ENCODE peak calls at places on chromosome 17, in nine cellular contexts. One of them, this sample, is unnamed.

GRCh38 chr17:77893144-77894044 is 65.1 kb upstream of the TNRC6C start:
- DNase-seq in testis: no peak
- DNase-seq in HCT116: no peak
- DNase-seq in brain microvascular endothelial cell: no peak
- DNase-seq in adrenal gland: no peak
- DNase-seq in ascending aorta: no peak
- DNase-seq in naive thymus-derived CD4-positive, alpha-beta T cell: no peak
- DNase-seq in BE2C: no peak
- DNase-seq in K562: no peak
- DNase-seq in this sample: no peak

GRCh38 chr17:9355841-9356240 is 219.8 kb downstream of the STX8 start:
- DNase-seq in testis: no peak
- DNase-seq in HCT116: no peak
- DNase-seq in brain microvascular endothelial cell: no peak
- DNase-seq in adrenal gland: no peak
- DNase-seq in ascending aorta: no peak
- DNase-seq in naive thymus-derived CD4-positive, alpha-beta T cell: no peak
- DNase-seq in BE2C: no peak
- DNase-seq in K562: no peak
- DNase-seq in this sample: no peak

GRCh38 chr17:17561408-17562144 is 29.9 kb downstream of the PEMT start:
- DNase-seq in testis: no peak
- DNase-seq in HCT116: no peak
- DNase-seq in brain microvascular endothelial cell: no peak
- DNase-seq in adrenal gland: peak; percentile 44
- DNase-seq in ascending aorta: peak; percentile 23
- DNase-seq in naive thymus-derived CD4-positive, alpha-beta T cell: no peak
- DNase-seq in BE2C: no peak
- DNase-seq in K562: no peak
- DNase-seq in this sample: no peak

GRCh38 chr17:31418773-31419350 is 27.4 kb downstream of the RAB11FIP4 start:
- DNase-seq in testis: peak; percentile 19
- DNase-seq in HCT116: no peak
- DNase-seq in brain microvascular endothelial cell: no peak
- DNase-seq in adrenal gland: no peak
- DNase-seq in ascending aorta: no peak
- DNase-seq in naive thymus-derived CD4-positive, alpha-beta T cell: no peak
- DNase-seq in BE2C: no peak
- DNase-seq in K562: no peak
- DNase-seq in this sample: no peak

GRCh38 chr17:77542551-77543490 is 402.1 kb downstream of the SEC14L1 start:
- DNase-seq in testis: peak; percentile 91
- DNase-seq in HCT116: peak; percentile 79
- DNase-seq in brain microvascular endothelial cell: peak; percentile 78
- DNase-seq in adrenal gland: peak; percentile 84
- DNase-seq in ascending aorta: peak; percentile 22
- DNase-seq in naive thymus-derived CD4-positive, alpha-beta T cell: peak; percentile 32
- DNase-seq in BE2C: peak; percentile 82
- DNase-seq in K562: peak; percentile 58
- DNase-seq in this sample: peak; percentile 85

GRCh38 chr17:53391197-53391596 is 431.5 kb upstream of the KIF2B start:
- DNase-seq in testis: no peak
- DNase-seq in HCT116: no peak
- DNase-seq in brain microvascular endothelial cell: no peak
- DNase-seq in adrenal gland: no peak
- DNase-seq in ascending aorta: no peak
- DNase-seq in naive thymus-derived CD4-positive, alpha-beta T cell: no peak
- DNase-seq in BE2C: no peak
- DNase-seq in K562: no peak
- DNase-seq in this sample: no peak

GRCh38 chr17:49583226-49583625 is 7.6 kb downstream of the NXPH3 start:
- DNase-seq in testis: no peak
- DNase-seq in HCT116: no peak
- DNase-seq in brain microvascular endothelial cell: no peak
- DNase-seq in adrenal gland: no peak
- DNase-seq in ascending aorta: no peak
- DNase-seq in naive thymus-derived CD4-positive, alpha-beta T cell: no peak
- DNase-seq in BE2C: no peak
- DNase-seq in K562: no peak
- DNase-seq in this sample: peak; percentile 21

GRCh38 chr17:57370051-57370581 is 113.8 kb downstream of the MSI2 start:
- DNase-seq in testis: no peak
- DNase-seq in HCT116: no peak
- DNase-seq in brain microvascular endothelial cell: peak; percentile 54
- DNase-seq in adrenal gland: peak; percentile 62
- DNase-seq in ascending aorta: no peak
- DNase-seq in naive thymus-derived CD4-positive, alpha-beta T cell: no peak
- DNase-seq in BE2C: no peak
- DNase-seq in K562: no peak
- DNase-seq in this sample: peak; percentile 20

GRCh38 chr17:71032746-71033273 is 863.5 kb downstream of the KCNJ2 start:
- DNase-seq in testis: no peak
- DNase-seq in HCT116: no peak
- DNase-seq in brain microvascular endothelial cell: no peak
- DNase-seq in adrenal gland: no peak
- DNase-seq in ascending aorta: no peak
- DNase-seq in naive thymus-derived CD4-positive, alpha-beta T cell: no peak
- DNase-seq in BE2C: peak; percentile 55
- DNase-seq in K562: no peak
- DNase-seq in this sample: peak; percentile 48

GRCh38 chr17:9109933-9110332 is 88.6 kb downstream of the NTN1 start:
- DNase-seq in testis: no peak
- DNase-seq in HCT116: no peak
- DNase-seq in brain microvascular endothelial cell: no peak
- DNase-seq in adrenal gland: no peak
- DNase-seq in ascending aorta: no peak
- DNase-seq in naive thymus-derived CD4-positive, alpha-beta T cell: no peak
- DNase-seq in BE2C: no peak
- DNase-seq in K562: no peak
- DNase-seq in this sample: peak; percentile 56

GRCh38 chr17:3968017-3968416 is 3.8 kb upstream of the ATP2A3 start:
- DNase-seq in testis: no peak
- DNase-seq in HCT116: no peak
- DNase-seq in brain microvascular endothelial cell: no peak
- DNase-seq in adrenal gland: no peak
- DNase-seq in ascending aorta: no peak
- DNase-seq in naive thymus-derived CD4-positive, alpha-beta T cell: no peak
- DNase-seq in BE2C: no peak
- DNase-seq in K562: no peak
- DNase-seq in this sample: no peak

GRCh38 chr17:20009052-20009301 is 182 bp upstream of the SPECC1 start:
- DNase-seq in testis: no peak
- DNase-seq in HCT116: no peak
- DNase-seq in brain microvascular endothelial cell: no peak
- DNase-seq in adrenal gland: no peak
- DNase-seq in ascending aorta: no peak
- DNase-seq in naive thymus-derived CD4-positive, alpha-beta T cell: no peak
- DNase-seq in BE2C: no peak
- DNase-seq in K562: no peak
- DNase-seq in this sample: no peak
- H3K4me3 ChIP-seq in testis: peak overlapping the region; percentile 81
- H3K4me3 ChIP-seq in HCT116: peak overlapping the region; percentile 59
- H3K4me3 ChIP-seq in brain microvascular endothelial cell: peak overlapping the region; percentile 66
- H3K4me3 ChIP-seq in adrenal gland: peak overlapping the region; percentile 61
- H3K4me3 ChIP-seq in ascending aorta: peak overlapping the region; percentile 74
- H3K4me3 ChIP-seq in naive thymus-derived CD4-positive, alpha-beta T cell: peak overlapping the region; percentile 85
- H3K4me3 ChIP-seq in BE2C: peak overlapping the region; percentile 72
- H3K4me3 ChIP-seq in K562: peak overlapping the region; percentile 63
- H3K4me3 ChIP-seq in this sample: peak overlapping the region; percentile 66

DNA sequence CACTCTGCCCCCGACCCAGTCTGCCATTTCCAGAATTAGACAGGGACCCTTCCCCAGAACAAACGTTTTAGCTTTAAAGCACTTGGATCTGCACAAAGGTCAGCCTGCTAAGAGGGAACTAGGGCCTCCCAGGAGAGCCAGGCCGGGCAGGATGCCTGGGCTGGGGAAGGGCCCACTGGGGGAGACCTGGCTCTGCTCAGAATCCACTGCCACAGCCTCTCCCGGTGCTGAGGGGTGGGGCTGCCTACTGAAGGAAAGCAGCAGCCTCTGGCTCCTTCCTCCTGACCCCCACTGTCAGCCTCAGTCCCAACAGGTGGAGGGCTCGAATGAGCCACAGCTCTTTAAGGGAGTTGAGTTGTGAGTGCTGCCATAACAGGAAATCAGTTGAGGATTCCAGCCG is 1.7 kb downstream of the YBX2 start:
- DNase-seq in testis: peak; percentile 43
- DNase-seq in HCT116: no peak
- DNase-seq in brain microvascular endothelial cell: no peak
- DNase-seq in adrenal gland: no peak
- DNase-seq in ascending aorta: no peak
- DNase-seq in naive thymus-derived CD4-positive, alpha-beta T cell: no peak
- DNase-seq in BE2C: no peak
- DNase-seq in K562: no peak
- DNase-seq in this sample: peak; percentile 47
- H3K27me3 ChIP-seq in testis: no peaks in the 10 kb centered on the region
- H3K27me3 ChIP-seq in HCT116: no peaks in the 10 kb centered on the region
- H3K27me3 ChIP-seq in brain microvascular endothelial cell: peaks cover 58% of the 10 kb centered on the region
- H3K27me3 ChIP-seq in adrenal gland: peaks cover 17% of the 10 kb centered on the region
- H3K27me3 ChIP-seq in ascending aorta: peaks cover 8% of the 10 kb centered on the region
- H3K27me3 ChIP-seq in naive thymus-derived CD4-positive, alpha-beta T cell: no peaks in the 10 kb centered on the region
- H3K27me3 ChIP-seq in BE2C: peaks cover 28% of the 10 kb centered on the region
- H3K27me3 ChIP-seq in K562: no peaks in the 10 kb centered on the region
- H3K27me3 ChIP-seq in this sample: peaks cover 40% of the 10 kb centered on the region

GRCh38 chr17:68704897-68705296 is 103.7 kb upstream of the FAM20A start:
- DNase-seq in testis: no peak
- DNase-seq in HCT116: no peak
- DNase-seq in brain microvascular endothelial cell: no peak
- DNase-seq in adrenal gland: no peak
- DNase-seq in ascending aorta: no peak
- DNase-seq in naive thymus-derived CD4-positive, alpha-beta T cell: no peak
- DNase-seq in BE2C: no peak
- DNase-seq in K562: no peak
- DNase-seq in this sample: no peak
- H3K36me3 ChIP-seq in testis: no peaks in the 10 kb centered on the region
- H3K36me3 ChIP-seq in HCT116: no peaks in the 10 kb centered on the region
- H3K36me3 ChIP-seq in brain microvascular endothelial cell: no peaks in the 10 kb centered on the region
- H3K36me3 ChIP-seq in adrenal gland: no peaks in the 10 kb centered on the region
- H3K36me3 ChIP-seq in ascending aorta: no peaks in the 10 kb centered on the region
- H3K36me3 ChIP-seq in naive thymus-derived CD4-positive, alpha-beta T cell: no peaks in the 10 kb centered on the region
- H3K36me3 ChIP-seq in BE2C: no peaks in the 10 kb centered on the region
- H3K36me3 ChIP-seq in K562: no peaks in the 10 kb centered on the region
- H3K36me3 ChIP-seq in this sample: no peaks in the 10 kb centered on the region

DNA sequence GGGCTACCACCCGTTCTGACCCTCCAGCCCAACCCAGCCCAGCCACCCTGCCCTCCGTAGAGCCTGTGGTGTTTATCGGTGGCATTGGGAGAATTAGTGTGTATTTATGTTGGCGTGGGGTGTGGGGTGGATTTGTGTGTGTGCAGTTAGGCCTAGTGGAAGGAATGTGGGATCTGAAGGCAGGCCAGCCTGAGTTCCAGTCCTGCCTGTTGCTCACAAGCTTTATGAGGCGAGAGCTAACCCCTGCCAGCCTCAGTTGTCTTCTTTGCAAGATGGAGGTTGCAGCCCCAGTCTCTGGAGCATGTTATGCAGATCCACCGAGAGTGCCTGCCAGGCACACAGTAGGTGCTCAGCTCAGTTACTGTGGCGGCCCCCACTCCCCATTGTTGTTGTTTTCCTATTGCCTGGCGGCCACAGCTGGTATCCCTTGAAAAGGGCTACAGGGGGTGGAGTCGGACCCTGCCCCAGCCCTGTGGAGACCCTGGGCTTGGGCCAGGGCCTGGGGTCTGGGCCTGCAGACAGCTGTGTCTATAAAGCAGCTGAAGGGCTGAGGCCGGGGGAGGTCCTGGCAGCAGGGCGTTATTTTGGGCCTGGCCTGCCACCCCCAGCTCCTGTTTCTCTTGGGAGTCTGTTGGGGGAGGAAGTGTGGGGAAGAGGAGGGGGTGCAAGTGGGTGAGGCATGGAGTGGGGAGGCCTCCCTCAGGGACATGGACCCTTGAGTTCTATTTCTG is 5.1 kb downstream of the ERBB2 start:
- DNase-seq in testis: no peak
- DNase-seq in HCT116: no peak
- DNase-seq in brain microvascular endothelial cell: peak; percentile 27
- DNase-seq in adrenal gland: no peak
- DNase-seq in ascending aorta: no peak
- DNase-seq in naive thymus-derived CD4-positive, alpha-beta T cell: no peak
- DNase-seq in BE2C: no peak
- DNase-seq in K562: no peak
- DNase-seq in this sample: peak; percentile 89
- H3K4me3 ChIP-seq in testis: no peak overlapping the region
- H3K4me3 ChIP-seq in HCT116: no peak overlapping the region
- H3K4me3 ChIP-seq in brain microvascular endothelial cell: no peak overlapping the region
- H3K4me3 ChIP-seq in adrenal gland: no peak overlapping the region
- H3K4me3 ChIP-seq in ascending aorta: peak overlapping the region; percentile 38
- H3K4me3 ChIP-seq in naive thymus-derived CD4-positive, alpha-beta T cell: no peak overlapping the region
- H3K4me3 ChIP-seq in BE2C: no peak overlapping the region
- H3K4me3 ChIP-seq in K562: no peak overlapping the region
- H3K4me3 ChIP-seq in this sample: no peak overlapping the region

GRCh38 chr17:74467221-74467951 is 952 bp downstream of the CD300A start:
- DNase-seq in testis: no peak
- DNase-seq in HCT116: no peak
- DNase-seq in brain microvascular endothelial cell: no peak
- DNase-seq in adrenal gland: peak; percentile 42
- DNase-seq in ascending aorta: no peak
- DNase-seq in naive thymus-derived CD4-positive, alpha-beta T cell: no peak
- DNase-seq in BE2C: no peak
- DNase-seq in K562: no peak
- DNase-seq in this sample: peak; percentile 81
- H3K27me3 ChIP-seq in testis: no peaks in the 10 kb centered on the region
- H3K27me3 ChIP-seq in HCT116: no peaks in the 10 kb centered on the region
- H3K27me3 ChIP-seq in brain microvascular endothelial cell: peaks cover 2% of the 10 kb centered on the region
- H3K27me3 ChIP-seq in adrenal gland: peaks cover 15% of the 10 kb centered on the region
- H3K27me3 ChIP-seq in ascending aorta: no peaks in the 10 kb centered on the region
- H3K27me3 ChIP-seq in naive thymus-derived CD4-positive, alpha-beta T cell: no peaks in the 10 kb centered on the region
- H3K27me3 ChIP-seq in BE2C: peaks cover 17% of the 10 kb centered on the region
- H3K27me3 ChIP-seq in K562: no peaks in the 10 kb centered on the region
- H3K27me3 ChIP-seq in this sample: peaks cover 16% of the 10 kb centered on the region

DNA sequence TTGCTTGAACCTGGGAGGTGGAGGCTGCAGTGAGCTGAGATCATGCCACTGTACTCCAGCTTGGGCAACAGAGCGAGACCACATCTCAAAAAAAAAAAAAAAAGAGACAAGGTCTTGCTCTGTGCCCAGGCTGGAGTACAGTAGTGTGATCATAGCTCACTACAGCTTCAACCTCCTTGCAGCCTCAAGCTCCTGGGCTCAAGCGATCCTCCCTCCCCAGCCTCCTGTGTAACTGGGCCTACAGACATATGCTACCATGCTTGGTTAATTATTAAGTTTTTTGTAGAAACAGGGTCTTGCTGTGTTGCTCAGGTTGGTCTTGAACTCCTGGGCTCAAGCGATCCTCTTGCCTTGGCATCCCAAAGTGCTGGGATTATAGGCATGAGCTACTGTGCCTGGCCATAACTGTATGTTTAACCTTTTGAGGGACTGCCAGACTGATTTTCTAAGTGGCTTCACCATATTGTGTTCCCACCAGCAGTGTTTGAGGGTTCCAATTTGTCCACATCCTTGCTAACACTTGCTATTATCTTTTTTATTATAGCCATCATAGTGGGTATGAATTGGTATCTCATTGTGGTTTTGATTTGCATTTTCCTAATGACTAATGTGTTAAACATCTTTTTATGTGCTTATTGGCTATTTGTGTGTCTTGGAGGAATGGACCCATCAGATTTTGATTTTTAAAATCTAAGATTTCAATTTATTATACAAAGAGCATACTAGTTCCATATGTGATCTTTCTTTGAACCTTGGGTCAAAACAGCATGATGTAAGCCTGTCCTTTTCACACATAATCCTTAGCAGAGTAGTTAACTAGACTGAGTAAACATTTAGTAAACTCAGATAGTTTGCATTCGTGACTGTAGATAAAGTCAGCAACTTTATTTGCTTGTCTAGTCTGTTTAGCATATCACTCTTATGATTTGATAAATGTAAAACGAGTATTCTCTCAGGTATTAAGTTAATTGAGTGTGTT is 38.1 kb upstream of the KPNB1 start:
- DNase-seq in testis: no peak
- DNase-seq in HCT116: no peak
- DNase-seq in brain microvascular endothelial cell: no peak
- DNase-seq in adrenal gland: no peak
- DNase-seq in ascending aorta: no peak
- DNase-seq in naive thymus-derived CD4-positive, alpha-beta T cell: no peak
- DNase-seq in BE2C: no peak
- DNase-seq in K562: no peak
- DNase-seq in this sample: no peak
- H3K36me3 ChIP-seq in testis: no peaks in the 10 kb centered on the region
- H3K36me3 ChIP-seq in HCT116: peaks cover 36% of the 10 kb centered on the region
- H3K36me3 ChIP-seq in brain microvascular endothelial cell: peaks cover 35% of the 10 kb centered on the region
- H3K36me3 ChIP-seq in adrenal gland: no peaks in the 10 kb centered on the region
- H3K36me3 ChIP-seq in ascending aorta: peaks cover 22% of the 10 kb centered on the region
- H3K36me3 ChIP-seq in naive thymus-derived CD4-positive, alpha-beta T cell: peaks cover 4% of the 10 kb centered on the region
- H3K36me3 ChIP-seq in BE2C: peaks cover 24% of the 10 kb centered on the region
- H3K36me3 ChIP-seq in K562: peaks cover 65% of the 10 kb centered on the region
- H3K36me3 ChIP-seq in this sample: peaks cover 11% of the 10 kb centered on the region

This sample was measured in H7.